ENCODE peak calls at places on chromosomes 11 and 22, in five cellular contexts. D is brain microvascular endothelial cell, F is AG09309, Q is right cardiac atrium, R is DMS153. M is an unnamed sample.

GRCh38 chr22:50262973-50263617 is 1.6 kb upstream of the MAPK12 start:
- DNase-seq in Q (no peak), D (no peak), F (no peak), R (no peak), M (no peak)

GRCh38 chr22:46010177-46010867 is 33.4 kb upstream of the WNT7B start:
- DNase-seq in F (no peak), Q (peak), R (no peak), D (no peak), M (no peak)

GRCh38 chr11:43573233-43573632 is 107.3 kb upstream of the HSD17B12 start:
- DNase-seq in Q (no peak), D (no peak), R (no peak), F (no peak), M (peak)

GRCh38 chr11:75344186-75344585 is 7.3 kb downstream of the ARRB1 start:
- DNase-seq in D (no peak), F (no peak), Q (peak), R (no peak), M (no peak)

GRCh38 chr11:67045314-67045713 is 11.3 kb upstream of the RHOD start:
- DNase-seq in R (no peak), Q (no peak), F (peak), D (peak), M (no peak)

GRCh38 chr11:42957831-42958230 is 354.0 kb upstream of the API5 start:
- DNase-seq in Q (no peak), F (no peak), R (no peak), D (no peak), M (no peak)

GRCh38 chr11:67118059-67118766 is 850 bp upstream of the KDM2A start:
- DNase-seq in D (no peak), R (no peak), F (no peak), Q (peak), M (peak)

GRCh38 chr11:58805065-58805464 is 39.4 kb downstream of the GLYATL2 start:
- DNase-seq in F (peak), Q (no peak), R (no peak), D (no peak), M (no peak)

GRCh38 chr11:15897211-15897960 is 459.0 kb downstream of the SOX6 start:
- DNase-seq in F (peak), Q (no peak), R (no peak), D (peak), M (peak)

GRCh38 chr11:22331771-22332170 is 6.4 kb upstream of the SLC17A6 start:
- DNase-seq in R (no peak), F (no peak), D (no peak), Q (no peak), M (no peak)

GRCh38 chr22:46596032-46596441 is 24.1 kb upstream of the GRAMD4 start:
- DNase-seq in R (no peak), F (no peak), D (no peak), Q (peak), M (no peak)

GRCh38 chr22:50206599-50206998 is 5.8 kb downstream of the SELENOO start:
- DNase-seq in Q (peak), R (no peak), F (no peak), D (peak), M (peak)

GRCh38 chr11:118610773-118611432 is 3.5 kb downstream of the PHLDB1 start:
- DNase-seq in F (no peak), R (no peak), Q (peak), D (peak), M (peak)

GRCh38 chr22:22697377-22698120 is 53.1 kb downstream of the GGTLC2 start:
- DNase-seq in D (no peak), Q (peak), R (no peak), F (no peak), M (no peak)

GRCh38 chr22:28002863-28003565 is 84.0 kb upstream of the PITPNB start:
- DNase-seq in Q (no peak), R (no peak), F (no peak), D (no peak), M (no peak)

GRCh38 chr22:50169774-50170341 is 673 bp upstream of the PANX2 start:
- DNase-seq in Q (peak), F (no peak), D (no peak), R (no peak), M (peak)